ENCODE peak calls at places on chromosomes 4 and X, in seven cellular contexts. V, U, Y, H, Z, F and L are unnamed samples.

GRCh38 chr4:121217385-121217784 is 53.3 kb upstream of the TNIP3 start:
- DNase-seq in V (no peak), U (no peak), Y (no peak), H (no peak), Z (no peak), F (no peak), L (no peak)

GRCh38 chr4:17846256-17846655 is 35.5 kb downstream of the NCAPG start:
- DNase-seq in V (no peak), U (no peak), Y (no peak), H (no peak), Z (no peak), F (no peak), L (no peak)

GRCh38 chr4:153248641-153249198 is 44.5 kb downstream of the TRIM2 start:
- DNase-seq in V (no peak), U (no peak), Y (no peak), H (no peak), Z (peak; percentile 25), F (peak; percentile 23), L (no peak)

GRCh38 chrX:108163333-108164082 is 71.9 kb downstream of the ATG4A start:
- DNase-seq in V (no peak), U (no peak), Y (no peak), H (no peak), Z (no peak), F (no peak), L (no peak)

GRCh38 chr4:182593413-182593812 is 323.8 kb downstream of the DCTD start:
- DNase-seq in V (no peak), U (no peak), Y (no peak), H (no peak), Z (no peak), F (no peak), L (no peak)

GRCh38 chrX:152600853-152601635 is 36.7 kb upstream of the GABRQ start:
- DNase-seq in V (no peak), U (no peak), Y (no peak), H (no peak), Z (no peak), F (no peak), L (no peak)

GRCh38 chrX:68684291-68684918 is 36.9 kb downstream of the STARD8 start:
- DNase-seq in V (peak; percentile 15), U (peak; percentile 18), Y (no peak), H (peak; percentile 83), Z (peak; percentile 85), F (no peak), L (peak; percentile 40)

GRCh38 chr4:169059294-169060201 is 49.5 kb upstream of the CBR4 start:
- DNase-seq in V (no peak), U (no peak), Y (no peak), H (no peak), Z (peak; percentile 71), F (no peak), L (peak; percentile 21)

GRCh38 chr4:137587796-137588195 is 55.5 kb upstream of the PCDH18 start:
- DNase-seq in V (no peak), U (no peak), Y (no peak), H (no peak), Z (no peak), F (no peak), L (no peak)

GRCh38 chrX:101485212-101486064 is at the start of gene ARMCX4:
- DNase-seq in V (peak; percentile 13), U (peak; percentile 18), Y (peak; percentile 46), H (peak; percentile 91), Z (peak; percentile 35), F (peak; percentile 35), L (peak; percentile 51)

GRCh38 chrX:65035451-65035779 is 59.2 kb upstream of the ZC4H2 start:
- DNase-seq in V (no peak), U (peak; percentile 28), Y (no peak), H (peak; percentile 19), Z (peak; percentile 22), F (peak; percentile 49), L (no peak)

GRCh38 chr4:37822220-37822619 is 4.3 kb upstream of the PGM2 start:
- DNase-seq in V (no peak), U (no peak), Y (no peak), H (no peak), Z (no peak), F (no peak), L (no peak)

GRCh38 chr4:113882668-113883067 is 96.8 kb downstream of the ARSJ start:
- DNase-seq in V (no peak), U (no peak), Y (no peak), H (no peak), Z (no peak), F (no peak), L (no peak)

GRCh38 chr4:113874480-113874879 is 105.0 kb downstream of the ARSJ start:
- DNase-seq in V (no peak), U (no peak), Y (no peak), H (no peak), Z (no peak), F (no peak), L (no peak)

GRCh38 chr4:113881256-113881655 is 98.2 kb downstream of the ARSJ start:
- DNase-seq in V (no peak), U (no peak), Y (no peak), H (no peak), Z (no peak), F (no peak), L (no peak)

GRCh38 chr4:113880240-113881028 is 99.0 kb downstream of the ARSJ start:
- DNase-seq in V (no peak), U (no peak), Y (no peak), H (no peak), Z (no peak), F (no peak), L (no peak)

DNA sequence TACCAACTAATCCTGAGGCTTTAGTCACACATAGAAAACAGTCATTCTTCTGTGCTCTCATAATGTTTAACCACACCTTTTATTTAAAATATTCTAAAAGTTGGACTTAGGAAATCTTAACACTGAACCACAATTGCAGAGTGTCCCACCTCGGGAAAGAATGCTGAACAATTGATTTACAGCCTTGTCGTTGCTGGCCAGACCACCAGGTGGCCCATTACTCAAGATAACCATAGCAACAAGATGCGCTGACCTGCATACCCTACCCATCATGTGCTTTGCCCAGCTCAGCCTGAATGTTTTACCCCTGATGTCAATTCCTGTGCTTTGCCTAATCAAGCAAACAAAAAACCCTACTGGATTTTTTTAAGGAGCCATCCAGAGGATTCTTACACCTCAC is 100.7 kb downstream of the ARSJ start:
- DNase-seq in V (no peak), U (no peak), Y (no peak), H (no peak), Z (no peak), F (no peak), L (no peak)
- TF ChIP-seq CTCF in V (no peak), U (no peak), Y (no peak), H (no peak), Z (no peak), F (no peak), L (no peak)

DNA sequence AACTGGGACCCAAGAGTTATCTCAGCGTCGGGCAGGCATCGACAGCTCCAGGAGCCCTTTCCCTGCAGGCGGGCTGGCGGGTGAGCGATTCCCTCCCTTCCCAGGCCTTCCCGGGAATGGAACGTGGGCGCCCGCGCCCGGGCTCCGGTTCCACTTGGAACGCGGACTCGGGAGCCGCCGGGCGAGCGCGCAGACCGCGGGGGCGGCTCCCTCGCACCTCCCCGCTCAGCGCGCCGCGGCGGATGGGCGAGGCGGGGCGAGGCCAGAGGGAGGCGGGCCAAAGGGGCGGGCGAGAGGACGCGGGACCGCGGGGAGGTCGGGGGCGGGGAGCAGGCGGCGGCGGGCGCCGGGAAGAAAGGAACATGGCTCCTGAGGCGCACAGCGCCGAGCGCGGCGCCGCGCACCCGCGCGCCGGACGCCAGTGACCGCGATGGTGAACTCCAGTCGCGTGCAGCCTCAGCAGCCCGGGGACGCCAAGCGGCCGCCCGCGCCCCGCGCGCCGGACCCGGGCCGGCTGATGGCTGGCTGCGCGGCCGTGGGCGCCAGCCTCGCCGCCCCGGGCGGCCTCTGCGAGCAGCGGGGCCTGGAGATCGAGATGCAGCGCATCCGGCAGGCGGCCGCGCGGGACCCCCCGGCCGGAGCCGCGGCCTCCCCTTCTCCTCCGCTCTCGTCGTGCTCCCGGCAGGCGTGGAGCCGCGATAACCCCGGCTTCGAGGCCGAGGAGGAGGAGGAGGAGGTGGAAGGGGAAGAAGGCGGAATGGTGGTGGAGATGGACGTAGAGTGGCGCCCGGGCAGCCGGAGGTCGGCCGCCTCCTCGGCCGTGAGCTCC is at the start of gene PKD2:
- DNase-seq in V (peak; percentile 77), U (peak; percentile 86), Y (peak; percentile 63), H (peak; percentile 97), Z (peak; percentile 90), F (peak; percentile 89), L (peak; percentile 53)
- TF ChIP-seq POLR2A in V (peak; percentile 89), U (peak; percentile 23), Y (no peak), H (no peak), Z (peak; percentile 64), F (no peak), L (peak; percentile 72)

GRCh38 chr4:141658316-141658715 is 21.9 kb downstream of the IL15 start:
- DNase-seq in V (no peak), U (no peak), Y (no peak), H (no peak), Z (no peak), F (no peak), L (no peak)

GRCh38 chr4:141656031-141656430 is 19.6 kb downstream of the IL15 start:
- DNase-seq in V (no peak), U (no peak), Y (no peak), H (no peak), Z (no peak), F (no peak), L (no peak)

GRCh38 chr4:141652161-141652778 is 15.9 kb downstream of the IL15 start:
- DNase-seq in V (no peak), U (no peak), Y (no peak), H (no peak), Z (no peak), F (no peak), L (no peak)

GRCh38 chr4:141657550-141657949 is 21.2 kb downstream of the IL15 start:
- DNase-seq in V (no peak), U (no peak), Y (no peak), H (no peak), Z (no peak), F (no peak), L (no peak)

DNA sequence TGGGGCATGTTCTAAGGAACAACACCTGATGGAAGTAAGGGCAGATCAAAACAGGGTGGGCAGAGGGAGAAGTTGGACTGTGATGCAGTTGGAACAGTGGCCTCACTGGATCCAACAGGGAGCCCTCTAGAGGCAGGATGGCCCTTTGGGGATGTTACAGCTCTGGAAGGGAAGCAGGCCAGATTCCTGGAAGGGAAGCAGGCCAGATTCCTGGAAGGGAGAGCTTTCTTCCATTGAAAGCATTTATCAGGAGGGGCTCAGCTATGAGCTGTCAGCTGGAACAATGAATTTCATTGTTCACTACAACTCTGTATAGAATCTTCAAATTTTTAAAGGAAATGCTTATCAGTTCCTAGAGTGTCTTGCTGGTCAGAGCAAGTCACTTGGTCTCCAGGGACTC is 17.7 kb downstream of the IL15 start:
- DNase-seq in V (no peak), U (peak; percentile 28), Y (no peak), H (no peak), Z (peak; percentile 44), F (peak; percentile 42), L (no peak)
- TF ChIP-seq CTCF in V (no peak), U (no peak), Y (no peak), H (no peak), Z (peak; percentile 37), F (no peak), L (no peak)

DNA sequence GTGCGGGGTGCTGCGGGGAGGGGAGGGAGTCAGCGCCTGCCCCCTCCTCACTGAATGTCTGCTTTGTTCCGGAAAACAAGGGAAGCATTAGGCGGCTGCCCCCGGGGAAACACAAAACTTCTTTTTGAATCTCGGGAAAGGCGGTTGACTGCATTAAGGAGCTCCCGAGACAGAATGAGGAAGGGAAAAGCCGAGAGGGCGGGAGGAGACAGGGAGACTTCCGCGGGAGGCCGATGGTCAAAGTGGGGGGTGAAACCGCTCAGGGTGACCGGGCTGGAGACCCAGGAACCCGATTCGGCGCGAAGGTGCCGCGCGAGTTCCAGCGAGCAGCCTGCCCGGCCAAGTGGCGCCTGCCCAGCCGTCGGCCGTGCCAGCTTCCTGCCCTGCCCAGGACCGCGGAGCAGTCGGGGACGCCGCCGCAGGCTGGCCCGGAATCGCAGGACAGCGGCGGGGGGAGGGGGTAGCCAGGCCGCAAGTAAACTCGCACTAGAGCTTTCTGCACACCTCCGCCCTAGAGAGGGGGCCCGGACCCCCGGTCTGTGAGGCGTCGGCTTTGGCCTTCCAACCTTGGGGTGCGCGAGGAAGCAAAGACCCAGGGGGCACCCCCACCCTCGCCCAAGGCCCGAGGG is 55.1 kb upstream of the BCOR start:
- DNase-seq in V (no peak), U (peak; percentile 52), Y (no peak), H (peak; percentile 89), Z (peak; percentile 75), F (no peak), L (peak; percentile 73)
- TF ChIP-seq POLR2A in V (no peak), U (no peak), Y (no peak), H (no peak), Z (no peak), F (no peak), L (no peak)